ENCODE peak calls at places on chromosomes 11 and 22, in nine cellular contexts. E is tibial nerve; O is neuronal stem cell; U is CD8-positive, alpha-beta memory T cell; B is hepatocyte; L is cardiac muscle cell; G is transverse colon; I is kidney; K is neural progenitor cell. X is an unnamed sample.

GRCh38 chr11:128796275-128796674 is 70.8 kb downstream of the KCNJ1 start:
- DNase-seq in E (no peak), O (no peak), U (no peak), B (no peak), L (no peak), G (no peak), I (no peak), K (no peak), X (peak; percentile 9)

GRCh38 chr11:129346916-129347315 is 28.7 kb upstream of the BARX2 start:
- DNase-seq in E (no peak), O (no peak), U (no peak), B (no peak), L (no peak), G (no peak), I (no peak), K (no peak), X (no peak)

GRCh38 chr11:134398079-134398444 is 14.0 kb downstream of the B3GAT1 start:
- DNase-seq in E (no peak), O (no peak), U (no peak), B (no peak), L (no peak), G (no peak), I (no peak), K (no peak), X (no peak)

GRCh38 chr22:41816241-41816640 is 15.8 kb downstream of the CCDC134 start:
- DNase-seq in E (no peak), O (no peak), U (no peak), B (no peak), L (no peak), G (no peak), I (no peak), K (no peak), X (no peak)

GRCh38 chr22:44860311-44860710 is 107.9 kb downstream of the ARHGAP8 start:
- DNase-seq in E (no peak), O (no peak), U (no peak), B (no peak), L (no peak), G (no peak), I (peak; percentile 39), K (no peak), X (no peak)

GRCh38 chr11:114128399-114128798 is 68.9 kb downstream of the ZBTB16 start:
- DNase-seq in E (no peak), O (no peak), U (no peak), B (no peak), L (no peak), G (peak; percentile 39), I (no peak), K (no peak), X (no peak)

GRCh38 chr11:73916435-73916834 is 34.4 kb upstream of the DNAJB13 start:
- DNase-seq in E (no peak), O (no peak), U (no peak), B (no peak), L (no peak), G (no peak), I (no peak), K (no peak), X (no peak)

GRCh38 chr11:96228911-96229310 is 114.1 kb downstream of the MAML2 start:
- DNase-seq in E (no peak), O (no peak), U (no peak), B (no peak), L (no peak), G (no peak), I (no peak), K (no peak), X (no peak)

GRCh38 chr11:113874096-113874919 is 1.1 kb downstream of the USP28 start:
- DNase-seq in E (no peak), O (no peak), U (no peak), B (no peak), L (peak; percentile 53), G (no peak), I (no peak), K (no peak), X (no peak)

GRCh38 chr11:76626266-76626665 is 44.3 kb downstream of the LRRC32 start:
- DNase-seq in E (no peak), O (no peak), U (no peak), B (no peak), L (no peak), G (no peak), I (no peak), K (no peak), X (no peak)

GRCh38 chr11:10066441-10066840 is 227.6 kb downstream of the SBF2 start:
- DNase-seq in E (no peak), O (no peak), U (no peak), B (no peak), L (no peak), G (no peak), I (no peak), K (no peak), X (no peak)

GRCh38 chr11:45145421-45146071 is 893 bp upstream of the PRDM11 start:
- DNase-seq in E (no peak), O (peak; percentile 71), U (no peak), B (peak; percentile 61), L (peak; percentile 45), G (peak; percentile 34), I (peak; percentile 82), K (peak; percentile 90), X (no peak)

GRCh38 chr22:49774499-49775151 is 53.0 kb downstream of the BRD1 start:
- DNase-seq in E (no peak), O (no peak), U (no peak), B (no peak), L (no peak), G (no peak), I (peak; percentile 61), K (no peak), X (no peak)

GRCh38 chr22:49777569-49778250 is 50.0 kb downstream of the BRD1 start:
- DNase-seq in E (no peak), O (no peak), U (no peak), B (no peak), L (no peak), G (no peak), I (peak; percentile 73), K (no peak), X (no peak)

GRCh38 chr22:49775191-49776052 is 52.3 kb downstream of the BRD1 start:
- DNase-seq in E (no peak), O (no peak), U (no peak), B (no peak), L (no peak), G (no peak), I (peak; percentile 53), K (no peak), X (no peak)

GRCh38 chr22:49776053-49776511 is 51.6 kb downstream of the BRD1 start:
- DNase-seq in E (no peak), O (no peak), U (no peak), B (no peak), L (no peak), G (no peak), I (peak; percentile 70), K (no peak), X (no peak)

DNA sequence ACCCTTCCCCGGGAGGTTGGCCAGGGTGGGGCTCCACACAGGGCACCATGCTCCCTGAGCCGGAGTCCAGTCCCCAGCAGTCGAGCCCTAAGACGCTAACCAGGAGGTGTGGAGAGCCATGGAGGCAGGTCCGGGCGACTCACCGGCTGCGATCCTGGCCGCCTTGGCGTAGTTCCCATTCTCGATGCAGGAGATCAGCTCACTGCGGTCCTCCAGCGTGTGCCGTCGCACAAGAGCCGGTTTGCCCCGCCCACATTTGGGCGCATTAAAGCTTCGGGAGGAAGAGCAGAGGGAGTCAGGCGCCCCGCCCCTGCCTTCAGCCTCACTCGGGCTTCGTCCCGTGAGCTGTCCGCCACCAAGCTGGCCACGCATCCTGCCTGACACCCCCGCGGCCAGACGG is 50.8 kb downstream of the BRD1 start:
- DNase-seq in E (no peak), O (no peak), U (no peak), B (no peak), L (no peak), G (no peak), I (peak; percentile 75), K (no peak), X (no peak)
- H3K36me3 ChIP-seq in E (peaks cover 92% of the 10 kb centered on the region), O (peaks cover 90% of the 10 kb centered on the region), U (peaks cover 25% of the 10 kb centered on the region), B (no peaks in the 10 kb centered on the region), L (peaks cover 31% of the 10 kb centered on the region), G (peaks cover 4% of the 10 kb centered on the region), I (peaks cover 42% of the 10 kb centered on the region), K (no peaks in the 10 kb centered on the region), X (no peaks in the 10 kb centered on the region)

GRCh38 chr11:7621090-7621489 is 52.2 kb downstream of the CYB5R2 start:
- DNase-seq in E (no peak), O (no peak), U (no peak), B (no peak), L (no peak), G (no peak), I (no peak), K (no peak), X (no peak)

GRCh38 chr11:7617032-7617431 is 56.3 kb downstream of the CYB5R2 start:
- DNase-seq in E (no peak), O (no peak), U (no peak), B (no peak), L (no peak), G (no peak), I (no peak), K (no peak), X (no peak)

GRCh38 chr11:7621554-7621953 is 51.7 kb downstream of the CYB5R2 start:
- DNase-seq in E (no peak), O (no peak), U (no peak), B (no peak), L (no peak), G (no peak), I (no peak), K (no peak), X (no peak)

GRCh38 chr11:7628660-7629059 is 44.6 kb downstream of the CYB5R2 start:
- DNase-seq in E (no peak), O (no peak), U (no peak), B (no peak), L (no peak), G (no peak), I (no peak), K (no peak), X (no peak)

DNA sequence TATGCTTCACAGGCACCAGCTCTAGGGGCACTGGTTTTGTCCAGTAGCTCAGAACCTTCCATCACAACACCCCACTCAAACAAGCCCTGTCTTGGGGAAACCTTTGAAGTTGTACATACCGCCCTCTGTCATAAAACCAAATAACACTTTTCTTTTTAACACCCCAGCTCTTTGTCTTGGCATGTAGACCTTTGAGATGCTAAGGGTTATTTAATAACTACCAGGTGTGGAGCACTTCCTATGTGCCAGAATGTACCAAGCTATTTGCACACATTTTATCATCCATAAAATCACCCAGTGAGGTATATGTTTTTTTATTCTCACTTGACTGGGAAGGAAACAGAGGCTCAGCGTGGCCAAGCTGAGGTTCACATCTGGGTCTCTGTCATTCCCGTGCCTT is 50.6 kb downstream of the CYB5R2 start:
- DNase-seq in E (no peak), O (no peak), U (no peak), B (no peak), L (no peak), G (no peak), I (no peak), K (no peak), X (no peak)
- H3K36me3 ChIP-seq in E (peaks cover 78% of the 10 kb centered on the region), O (no peaks in the 10 kb centered on the region), U (no peaks in the 10 kb centered on the region), B (no peaks in the 10 kb centered on the region), L (no peaks in the 10 kb centered on the region), G (no peaks in the 10 kb centered on the region), I (peaks cover 35% of the 10 kb centered on the region), K (no peaks in the 10 kb centered on the region), X (no peaks in the 10 kb centered on the region)

GRCh38 chr22:50416996-50417395 is 57.8 kb downstream of the SBF1 start:
- DNase-seq in E (no peak), O (no peak), U (no peak), B (no peak), L (no peak), G (no peak), I (peak; percentile 19), K (no peak), X (no peak)
- H3K36me3 ChIP-seq in E (peaks cover 85% of the 10 kb centered on the region), O (peaks cover 89% of the 10 kb centered on the region), U (peaks cover 64% of the 10 kb centered on the region), B (peaks cover 3% of the 10 kb centered on the region), L (peaks cover 57% of the 10 kb centered on the region), G (no peaks in the 10 kb centered on the region), I (peaks cover 65% of the 10 kb centered on the region), K (no peaks in the 10 kb centered on the region), X (no peaks in the 10 kb centered on the region)

GRCh38 chr11:2396471-2396870 is 4.1 kb upstream of the TSSC4 start:
- DNase-seq in E (no peak), O (no peak), U (no peak), B (no peak), L (no peak), G (no peak), I (no peak), K (no peak), X (no peak)
- H3K36me3 ChIP-seq in E (peaks cover 76% of the 10 kb centered on the region), O (peaks cover 61% of the 10 kb centered on the region), U (no peaks in the 10 kb centered on the region), B (no peaks in the 10 kb centered on the region), L (peaks cover 10% of the 10 kb centered on the region), G (no peaks in the 10 kb centered on the region), I (peaks cover 11% of the 10 kb centered on the region), K (no peaks in the 10 kb centered on the region), X (no peaks in the 10 kb centered on the region)

X was measured in MM.1S.